ENCODE peak calls at places on chromosomes 1 and 21, in five cellular contexts. M is dorsolateral prefrontal cortex, P is OCI-LY7, I is foreskin fibroblast, R is Caco-2. Y is an unnamed sample.

GRCh38 chr1:89943846-89944781 is 50.8 kb upstream of the ZNF326 start:
- DNase-seq in M (no peak), P (no peak), I (no peak), R (no peak), Y (no peak)

GRCh38 chr1:158398818-158399502 is at the start of gene OR10T2:
- DNase-seq in M (no peak), P (no peak), I (no peak), R (no peak), Y (no peak)

GRCh38 chr21:41597811-41598231 is 89.9 kb upstream of the TMPRSS2 start:
- DNase-seq in M (no peak), P (no peak), I (no peak), R (no peak), Y (no peak)

GRCh38 chr21:42853621-42854020 is 25.7 kb downstream of the WDR4 start:
- DNase-seq in M (no peak), P (no peak), I (no peak), R (no peak), Y (no peak)

GRCh38 chr21:36707763-36708511 is 9.0 kb downstream of the SIM2 start:
- DNase-seq in M (peak), P (no peak), I (no peak), R (no peak), Y (no peak)

GRCh38 chr1:22039594-22040347 is 12.7 kb upstream of the CDC42 start:
- DNase-seq in M (no peak), P (peak), I (peak), R (no peak), Y (peak)

GRCh38 chr1:215899901-215900300 is 332.8 kb downstream of the KCTD3 start:
- DNase-seq in M (no peak), P (no peak), I (no peak), R (no peak), Y (no peak)

GRCh38 chr1:235272851-235273250 is 55.1 kb downstream of the ARID4B start:
- DNase-seq in M (no peak), P (no peak), I (no peak), R (no peak), Y (no peak)

GRCh38 chr1:244603498-244603897 is 49.4 kb upstream of the DESI2 start:
- DNase-seq in M (no peak), P (peak), I (peak), R (peak), Y (peak)

GRCh38 chr1:4755301-4756183 is 101.1 kb downstream of the AJAP1 start:
- DNase-seq in M (no peak), P (no peak), I (no peak), R (no peak), Y (peak)

GRCh38 chr1:53376041-53376461 is 48.2 kb upstream of the LRP8 start:
- DNase-seq in M (no peak), P (no peak), I (no peak), R (no peak), Y (no peak)

GRCh38 chr1:17156108-17156507 is 36.9 kb upstream of the PADI2 start:
- DNase-seq in M (no peak), P (no peak), I (no peak), R (no peak), Y (peak)

GRCh38 chr1:56525463-56526155 is 53.8 kb downstream of the PLPP3 start:
- DNase-seq in M (no peak), P (peak), I (peak), R (no peak), Y (peak)

GRCh38 chr1:77027916-77028315 is 160.6 kb downstream of the ST6GALNAC5 start:
- DNase-seq in M (no peak), P (no peak), I (no peak), R (no peak), Y (no peak)

GRCh38 chr1:77030401-77031100 is 163.3 kb downstream of the ST6GALNAC5 start:
- DNase-seq in M (no peak), P (no peak), I (no peak), R (no peak), Y (no peak)

GRCh38 chr1:77026640-77027039 is 159.4 kb downstream of the ST6GALNAC5 start:
- DNase-seq in M (no peak), P (no peak), I (no peak), R (no peak), Y (no peak)

GRCh38 chr1:77026126-77026525 is 158.8 kb downstream of the ST6GALNAC5 start:
- DNase-seq in M (no peak), P (no peak), I (no peak), R (no peak), Y (no peak)

GRCh38 chr1:77031101-77031662 is 163.9 kb downstream of the ST6GALNAC5 start:
- DNase-seq in M (no peak), P (no peak), I (peak), R (no peak), Y (peak)
- TF ChIP-seq CTCF in M (no peak), P (no peak), I (peak), R (no peak), Y (peak)

GRCh38 chr1:16018308-16018707 is 465 bp upstream of the HSPB7 start:
- DNase-seq in M (no peak), P (no peak), I (no peak), R (no peak), Y (no peak)
- H3K4me3 ChIP-seq in M (no peak), P (no peak), I (no peak), R (no peak), Y (no peak)

DNA sequence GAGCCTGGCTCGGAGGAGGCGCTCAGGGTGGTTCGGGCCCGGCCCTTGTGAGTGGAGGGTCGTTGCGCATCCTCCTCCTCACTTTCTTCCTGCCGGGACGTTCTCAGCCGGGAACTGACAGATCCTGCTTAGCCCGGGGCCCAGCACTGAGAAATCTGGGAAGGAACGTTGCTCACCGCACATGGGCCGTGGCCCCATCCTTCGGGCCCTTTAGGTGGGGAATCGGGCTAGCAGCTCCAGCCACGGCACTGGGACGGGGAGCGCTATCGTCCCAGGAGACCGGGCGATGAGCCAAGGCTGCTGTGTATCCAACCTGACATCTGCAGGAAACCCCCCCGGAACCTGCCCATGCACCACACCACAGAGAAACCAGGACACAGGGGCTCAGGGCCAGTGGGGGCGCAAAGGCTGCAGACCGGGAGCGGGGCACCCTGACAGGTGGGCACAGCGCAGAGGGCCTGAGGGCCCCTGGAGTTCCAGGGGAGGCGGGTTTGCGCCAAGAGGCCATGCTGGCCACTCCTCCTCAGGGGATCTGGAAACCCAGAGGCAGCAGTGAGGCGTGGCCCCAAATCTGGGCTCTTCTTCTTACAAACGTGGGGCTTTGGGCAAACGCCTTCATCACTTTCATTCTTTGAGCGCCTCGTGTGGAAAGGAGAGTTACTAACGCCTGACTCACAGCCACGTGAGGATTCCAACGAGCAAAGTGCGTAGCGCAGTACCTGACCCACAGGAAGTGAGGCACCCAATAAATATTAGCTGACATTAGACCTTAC is at the start of gene SH2D5:
- DNase-seq in M (peak), P (peak), I (peak), R (peak), Y (peak)
- TF ChIP-seq CTCF in M (peak), P (peak), I (peak), R (no peak), Y (peak)

GRCh38 chr1:167761400-167761799 is 39.6 kb downstream of the MPZL1 start:
- DNase-seq in M (no peak), P (no peak), I (no peak), R (no peak), Y (no peak)
- H3K4me3 ChIP-seq in M (no peak), P (no peak), I (no peak), R (no peak), Y (no peak)

GRCh38 chr1:84762664-84763063 is 72.4 kb upstream of the SSX2IP start:
- DNase-seq in M (no peak), P (no peak), I (no peak), R (no peak), Y (peak)

GRCh38 chr1:84756455-84757082 is 66.3 kb upstream of the SSX2IP start:
- DNase-seq in M (no peak), P (no peak), I (no peak), R (no peak), Y (no peak)

GRCh38 chr1:84757301-84757700 is 67.0 kb upstream of the SSX2IP start:
- DNase-seq in M (no peak), P (no peak), I (no peak), R (peak), Y (no peak)

GRCh38 chr1:84758968-84759491 is 68.8 kb upstream of the SSX2IP start:
- DNase-seq in M (peak), P (no peak), I (no peak), R (no peak), Y (peak)

DNA sequence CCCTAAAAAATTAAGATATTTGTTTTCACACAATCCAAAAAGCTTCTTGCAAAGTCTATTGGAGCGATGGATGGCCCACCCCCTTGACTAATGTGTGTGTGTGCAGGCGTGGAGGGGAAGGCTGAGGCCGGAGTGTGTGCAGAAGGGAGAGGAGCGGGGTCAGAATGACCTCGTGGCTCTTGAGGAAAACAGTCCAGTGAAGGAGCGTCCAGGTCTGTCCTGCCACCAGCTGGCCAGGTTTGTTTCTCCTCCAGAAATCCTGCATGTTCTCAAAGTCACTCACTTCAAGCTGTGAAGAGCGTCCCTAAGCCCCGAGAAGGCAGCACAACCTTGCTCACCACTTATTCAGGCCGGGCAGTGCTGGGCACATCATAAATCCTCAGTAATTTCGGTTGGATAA is 69.5 kb upstream of the SSX2IP start:
- DNase-seq in M (no peak), P (no peak), I (no peak), R (no peak), Y (no peak)
- TF ChIP-seq CTCF in M (no peak), P (no peak), I (no peak), R (no peak), Y (no peak)

GRCh38 chr1:115713906-115714305 is 54.6 kb downstream of the CASQ2 start:
- DNase-seq in M (no peak), P (no peak), I (no peak), R (no peak), Y (no peak)
- H3K4me3 ChIP-seq in M (no peak), P (no peak), I (no peak), R (no peak), Y (no peak)

GRCh38 chr1:33636209-33636608 is 163.8 kb downstream of the ZSCAN20 start:
- DNase-seq in M (no peak), P (no peak), I (no peak), R (no peak), Y (no peak)

GRCh38 chr1:33637846-33638440 is 165.5 kb downstream of the ZSCAN20 start:
- DNase-seq in M (no peak), P (no peak), I (peak), R (no peak), Y (no peak)

GRCh38 chr1:33640114-33640660 is 167.7 kb downstream of the ZSCAN20 start:
- DNase-seq in M (no peak), P (no peak), I (no peak), R (no peak), Y (peak)

GRCh38 chr1:33635336-33636012 is 163.0 kb downstream of the ZSCAN20 start:
- DNase-seq in M (no peak), P (no peak), I (no peak), R (no peak), Y (no peak)

GRCh38 chr1:33641099-33641830 is 168.8 kb downstream of the ZSCAN20 start:
- DNase-seq in M (no peak), P (peak), I (no peak), R (no peak), Y (peak)
- TF ChIP-seq CTCF in M (peak), P (peak), I (peak), R (peak), Y (peak)

DNA sequence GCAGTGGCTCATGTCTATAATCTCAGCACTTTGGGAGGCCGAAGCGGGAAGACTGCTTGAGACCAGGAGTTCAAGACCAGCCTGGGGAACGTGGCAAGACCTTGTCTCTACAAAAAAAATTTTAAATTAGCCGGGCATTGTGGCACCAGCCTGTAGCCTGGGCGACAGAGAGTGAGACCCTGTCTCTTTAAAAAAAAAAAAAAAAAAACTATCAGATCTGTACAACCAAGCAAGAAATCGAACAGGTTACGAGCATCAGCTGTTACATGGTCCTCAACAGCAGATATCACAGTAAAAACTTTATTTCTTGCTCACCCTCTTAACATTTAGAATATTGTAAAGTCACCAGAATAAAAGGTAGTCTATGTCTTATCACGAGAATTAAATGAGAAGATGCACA is 1.5 kb downstream of the NUP133 start:
- DNase-seq in M (no peak), P (no peak), I (no peak), R (no peak), Y (no peak)
- H3K4me3 ChIP-seq in M (peak), P (peak), I (peak), R (no peak), Y (no peak)

Y was measured in cardiac fibroblast.